ENCODE peak calls at places on chromosomes 13 and 19, in five cellular contexts. One of them, this sample, is unnamed.

GRCh38 chr13:46575843-46576242 is 22.9 kb downstream of the LRCH1 start:
- DNase-seq in B cell: no peak
- DNase-seq in GM12864: no peak
- DNase-seq in prostate gland: no peak
- DNase-seq in cardiac fibroblast: peak
- DNase-seq in this sample: no peak

GRCh38 chr13:109256866-109257760 is 529.3 kb downstream of the IRS2 start:
- DNase-seq in B cell: no peak
- DNase-seq in GM12864: no peak
- DNase-seq in prostate gland: peak
- DNase-seq in cardiac fibroblast: peak
- DNase-seq in this sample: no peak

GRCh38 chr19:47573076-47574026 is at the start of gene ZNF541:
- DNase-seq in B cell: peak
- DNase-seq in GM12864: no peak
- DNase-seq in prostate gland: peak
- DNase-seq in cardiac fibroblast: peak
- DNase-seq in this sample: no peak

GRCh38 chr13:114309086-114309485 is 5.2 kb upstream of the CHAMP1 start:
- DNase-seq in B cell: no peak
- DNase-seq in GM12864: no peak
- DNase-seq in prostate gland: no peak
- DNase-seq in cardiac fibroblast: no peak
- DNase-seq in this sample: no peak

GRCh38 chr13:67238277-67238859 is 8.2 kb upstream of the PCDH9 start:
- DNase-seq in B cell: peak
- DNase-seq in GM12864: no peak
- DNase-seq in prostate gland: no peak
- DNase-seq in cardiac fibroblast: peak
- DNase-seq in this sample: peak

GRCh38 chr13:30058429-30058828 is 208.0 kb upstream of the UBL3 start:
- DNase-seq in B cell: no peak
- DNase-seq in GM12864: no peak
- DNase-seq in prostate gland: no peak
- DNase-seq in cardiac fibroblast: no peak
- DNase-seq in this sample: no peak

GRCh38 chr19:491146-491741 is 5.0 kb upstream of the MADCAM1 start:
- DNase-seq in B cell: peak
- DNase-seq in GM12864: no peak
- DNase-seq in prostate gland: no peak
- DNase-seq in cardiac fibroblast: no peak
- DNase-seq in this sample: no peak

GRCh38 chr13:28117689-28118377 is 17.5 kb upstream of the FLT3 start:
- DNase-seq in B cell: no peak
- DNase-seq in GM12864: no peak
- DNase-seq in prostate gland: peak
- DNase-seq in cardiac fibroblast: peak
- DNase-seq in this sample: no peak

GRCh38 chr13:86051134-86052103 is 252.2 kb upstream of the SLITRK6 start:
- DNase-seq in B cell: no peak
- DNase-seq in GM12864: no peak
- DNase-seq in prostate gland: no peak
- DNase-seq in cardiac fibroblast: no peak
- DNase-seq in this sample: no peak

GRCh38 chr19:7435602-7436001 is 53.2 kb downstream of the PEX11G start:
- DNase-seq in B cell: no peak
- DNase-seq in GM12864: no peak
- DNase-seq in prostate gland: no peak
- DNase-seq in cardiac fibroblast: no peak
- DNase-seq in this sample: no peak

GRCh38 chr13:37602743-37603381 is 4.3 kb upstream of the POSTN start:
- DNase-seq in B cell: no peak
- DNase-seq in GM12864: no peak
- DNase-seq in prostate gland: no peak
- DNase-seq in cardiac fibroblast: peak
- DNase-seq in this sample: no peak

GRCh38 chr13:49219647-49220034 is 497 bp upstream of the MLNR start:
- DNase-seq in B cell: no peak
- DNase-seq in GM12864: no peak
- DNase-seq in prostate gland: no peak
- DNase-seq in cardiac fibroblast: peak
- DNase-seq in this sample: peak

GRCh38 chr13:20165417-20166257 is 4.8 kb upstream of the GJA3 start:
- DNase-seq in B cell: no peak
- DNase-seq in GM12864: no peak
- DNase-seq in prostate gland: no peak
- DNase-seq in cardiac fibroblast: peak
- DNase-seq in this sample: no peak

GRCh38 chr13:78595819-78596700 is 7.3 kb downstream of the POU4F1 start:
- DNase-seq in B cell: peak
- DNase-seq in GM12864: no peak
- DNase-seq in prostate gland: no peak
- DNase-seq in cardiac fibroblast: no peak
- DNase-seq in this sample: peak

GRCh38 chr19:3073931-3074595 is 11.8 kb upstream of the TLE5 start:
- DNase-seq in B cell: no peak
- DNase-seq in GM12864: no peak
- DNase-seq in prostate gland: no peak
- DNase-seq in cardiac fibroblast: peak
- DNase-seq in this sample: no peak

GRCh38 chr13:101139076-101139475 is 277.2 kb downstream of the NALCN start:
- DNase-seq in B cell: no peak
- DNase-seq in GM12864: no peak
- DNase-seq in prostate gland: no peak
- DNase-seq in cardiac fibroblast: peak
- DNase-seq in this sample: no peak

GRCh38 chr13:45473627-45474026 is 8.9 kb downstream of the COG3 start:
- DNase-seq in B cell: no peak
- DNase-seq in GM12864: no peak
- DNase-seq in prostate gland: no peak
- DNase-seq in cardiac fibroblast: no peak
- DNase-seq in this sample: peak

GRCh38 chr13:109782066-109782822 is 4.1 kb downstream of the IRS2 start:
- DNase-seq in B cell: no peak
- DNase-seq in GM12864: no peak
- DNase-seq in prostate gland: no peak
- DNase-seq in cardiac fibroblast: no peak
- DNase-seq in this sample: no peak

GRCh38 chr19:12938536-12939291 is at the start of gene CALR:
- DNase-seq in B cell: no peak
- DNase-seq in GM12864: no peak
- DNase-seq in prostate gland: no peak
- DNase-seq in cardiac fibroblast: peak
- DNase-seq in this sample: no peak

GRCh38 chr19:53868091-53868891 is 608 bp downstream of the MYADM start:
- DNase-seq in B cell: peak
- DNase-seq in GM12864: no peak
- DNase-seq in prostate gland: peak
- DNase-seq in cardiac fibroblast: peak
- DNase-seq in this sample: peak

GRCh38 chr19:7287716-7288115 is 6.5 kb downstream of the INSR start:
- DNase-seq in B cell: no peak
- DNase-seq in GM12864: no peak
- DNase-seq in prostate gland: no peak
- DNase-seq in cardiac fibroblast: no peak
- DNase-seq in this sample: no peak

GRCh38 chr19:33758541-33759013 is 38.1 kb upstream of the KCTD15 start:
- DNase-seq in B cell: no peak
- DNase-seq in GM12864: no peak
- DNase-seq in prostate gland: no peak
- DNase-seq in cardiac fibroblast: no peak
- DNase-seq in this sample: no peak

GRCh38 chr13:76884167-76884566 is 2.0 kb downstream of the KCTD12 start:
- DNase-seq in B cell: peak
- DNase-seq in GM12864: no peak
- DNase-seq in prostate gland: no peak
- DNase-seq in cardiac fibroblast: peak
- DNase-seq in this sample: no peak

GRCh38 chr19:30871979-30872378 is 477.3 kb downstream of the TSHZ3 start:
- DNase-seq in B cell: no peak
- DNase-seq in GM12864: no peak
- DNase-seq in prostate gland: no peak
- DNase-seq in cardiac fibroblast: no peak
- DNase-seq in this sample: no peak

GRCh38 chr13:100526299-100527030 is 62.1 kb downstream of the GGACT start:
- DNase-seq in B cell: no peak
- DNase-seq in GM12864: no peak
- DNase-seq in prostate gland: no peak
- DNase-seq in cardiac fibroblast: no peak
- DNase-seq in this sample: no peak

GRCh38 chr19:36605839-36606478 is 846 bp downstream of the ZNF382 start:
- DNase-seq in B cell: no peak
- DNase-seq in GM12864: no peak
- DNase-seq in prostate gland: no peak
- DNase-seq in cardiac fibroblast: peak
- DNase-seq in this sample: peak

GRCh38 chr13:76719955-76720354 is 166.2 kb downstream of the KCTD12 start:
- DNase-seq in B cell: no peak
- DNase-seq in GM12864: no peak
- DNase-seq in prostate gland: no peak
- DNase-seq in cardiac fibroblast: no peak
- DNase-seq in this sample: no peak

GRCh38 chr13:86608739-86609138 is 809.5 kb upstream of the SLITRK6 start:
- DNase-seq in B cell: no peak
- DNase-seq in GM12864: no peak
- DNase-seq in prostate gland: no peak
- DNase-seq in cardiac fibroblast: no peak
- DNase-seq in this sample: no peak

DNA sequence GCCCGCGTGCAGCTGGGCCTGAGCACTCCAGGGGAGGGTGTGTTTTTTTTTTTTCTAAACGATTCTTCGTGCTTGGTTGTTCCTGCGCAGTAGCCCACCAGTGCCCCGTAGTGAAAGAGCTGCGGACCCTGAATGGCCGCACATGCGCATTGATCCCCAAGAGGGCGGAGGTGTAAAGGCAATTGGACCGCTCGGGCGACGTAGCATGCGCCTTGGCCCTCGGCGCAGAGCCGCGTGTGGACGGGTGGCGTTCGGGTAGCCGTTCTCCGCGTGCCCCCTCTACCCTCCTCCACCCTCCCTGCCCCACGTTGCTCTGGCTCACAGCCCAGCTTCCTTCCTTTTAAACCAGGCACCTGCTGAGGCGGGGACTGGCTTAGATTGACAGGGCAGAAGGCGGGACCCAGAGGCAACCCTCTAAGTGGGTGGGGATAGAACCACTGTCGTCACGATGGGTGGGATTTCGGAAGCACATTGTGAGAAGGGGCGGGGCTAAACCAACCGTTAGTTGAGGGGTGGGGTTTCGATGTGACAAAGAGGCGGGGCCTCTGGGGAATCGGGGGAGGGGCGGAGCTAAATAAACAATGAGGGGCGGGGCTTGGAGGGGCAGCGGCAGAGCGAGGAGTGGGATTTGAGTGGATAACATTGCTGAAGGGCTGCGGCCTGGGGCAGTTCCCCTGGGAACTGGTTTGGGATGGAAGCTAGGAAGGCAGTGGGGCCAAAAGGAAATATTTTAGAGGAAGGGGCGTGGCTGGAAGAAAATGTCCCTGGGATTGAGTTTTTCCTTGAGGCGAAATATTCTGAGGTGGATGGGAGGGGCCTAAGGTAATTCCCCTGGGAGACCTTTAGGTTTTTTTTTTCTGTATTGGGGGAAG is 543 bp upstream of the NUP62 start:
- DNase-seq in B cell: peak
- DNase-seq in GM12864: peak
- DNase-seq in prostate gland: peak
- DNase-seq in cardiac fibroblast: peak
- DNase-seq in this sample: peak
- TF ChIP-seq CTCF in B cell: no peak
- TF ChIP-seq CTCF in GM12864: no peak
- TF ChIP-seq CTCF in prostate gland: peak
- TF ChIP-seq CTCF in cardiac fibroblast: peak
- TF ChIP-seq CTCF in this sample: no peak

DNA sequence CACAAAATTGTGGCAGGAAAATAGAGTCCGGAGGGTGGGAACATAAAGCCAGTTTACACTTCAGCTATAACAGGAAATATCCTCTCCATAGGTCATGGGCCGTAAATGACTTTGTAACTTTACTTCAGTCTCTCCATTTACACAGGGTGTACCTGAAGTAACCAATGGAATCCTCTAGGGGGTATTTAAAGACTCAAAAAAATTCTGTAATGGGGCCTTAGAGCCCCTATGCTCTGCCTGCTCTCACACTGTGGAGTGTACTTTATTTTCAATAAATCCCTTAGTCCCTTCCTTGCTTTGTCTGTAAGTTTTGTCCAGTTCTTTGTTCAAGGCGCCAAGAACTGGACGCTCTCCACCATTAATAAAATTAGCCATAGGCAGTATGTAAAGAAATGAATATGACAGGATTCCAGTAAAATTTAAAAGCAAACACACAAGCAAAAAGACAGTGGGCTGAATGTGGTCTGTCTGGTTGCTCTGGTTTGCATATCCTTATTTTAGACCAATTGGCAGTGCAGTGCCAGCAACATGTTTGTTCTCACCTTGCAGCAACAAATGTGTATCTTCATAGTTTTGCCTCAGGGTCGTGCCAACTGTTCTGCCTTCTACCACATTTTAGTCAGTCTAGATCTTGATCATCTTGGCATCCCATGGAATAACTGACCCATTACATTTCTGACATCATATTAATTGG is 801.5 kb upstream of the SPRY2 start:
- DNase-seq in B cell: no peak
- DNase-seq in GM12864: no peak
- DNase-seq in prostate gland: peak
- DNase-seq in cardiac fibroblast: no peak
- DNase-seq in this sample: no peak
- TF ChIP-seq CTCF in B cell: no peak
- TF ChIP-seq CTCF in GM12864: no peak
- TF ChIP-seq CTCF in prostate gland: no peak
- TF ChIP-seq CTCF in cardiac fibroblast: no peak
- TF ChIP-seq CTCF in this sample: no peak

GRCh38 chr13:21813110-21813509 is 142.2 kb downstream of the FGF9 start:
- DNase-seq in B cell: no peak
- DNase-seq in GM12864: no peak
- DNase-seq in prostate gland: no peak
- DNase-seq in cardiac fibroblast: no peak
- DNase-seq in this sample: no peak
- TF ChIP-seq CTCF in B cell: no peak
- TF ChIP-seq CTCF in GM12864: no peak
- TF ChIP-seq CTCF in prostate gland: no peak
- TF ChIP-seq CTCF in cardiac fibroblast: no peak
- TF ChIP-seq CTCF in this sample: no peak

DNA sequence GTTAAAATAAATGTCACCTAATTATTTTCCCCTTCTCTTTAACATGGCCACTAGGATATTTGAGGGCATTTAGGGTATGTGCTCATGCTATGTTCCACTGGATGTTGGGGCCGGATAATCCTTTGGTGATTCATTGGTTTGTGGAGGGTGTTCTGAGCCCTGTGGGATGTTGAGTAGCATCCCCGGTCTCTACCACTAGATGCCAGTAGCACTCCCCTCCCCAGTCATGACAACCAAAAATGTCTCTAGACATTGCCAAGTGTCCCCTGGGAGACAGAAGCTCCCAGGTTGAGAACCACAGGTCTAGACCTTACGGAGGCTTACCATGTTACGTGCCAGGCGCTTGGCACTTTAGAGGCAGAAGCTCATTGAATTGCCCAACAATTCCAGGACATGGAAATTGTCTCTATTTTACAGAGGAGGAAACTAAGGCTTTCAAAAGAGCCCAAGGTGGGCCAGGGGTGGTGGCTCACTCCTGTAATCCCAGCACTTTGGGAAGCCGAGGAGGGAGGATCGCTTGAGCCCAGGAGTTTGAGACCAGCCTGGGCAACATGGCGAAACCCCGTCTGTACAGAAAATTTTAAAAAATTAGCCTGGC is 14.1 kb downstream of the SHANK1 start:
- DNase-seq in B cell: peak
- DNase-seq in GM12864: no peak
- DNase-seq in prostate gland: no peak
- DNase-seq in cardiac fibroblast: peak
- DNase-seq in this sample: peak
- TF ChIP-seq CTCF in B cell: peak
- TF ChIP-seq CTCF in GM12864: peak
- TF ChIP-seq CTCF in prostate gland: peak
- TF ChIP-seq CTCF in cardiac fibroblast: peak
- TF ChIP-seq CTCF in this sample: peak

This sample was measured in GM13977.